ENCODE peak calls at places on chromosomes 3 and 15, in six cellular contexts. H is NCI-H82, L is EL, V is IMR-90, W is NAMALWA, C is AG04450. U is an unnamed sample.

GRCh38 chr3:142828703-142829304 is 60.1 kb downstream of the PCOLCE2 start:
- DNase-seq in V (peak), C (peak), H (peak), L (peak), W (peak), U (peak)

GRCh38 chr3:155712008-155712407 is 32.9 kb downstream of the PLCH1 start:
- DNase-seq in L (no peak), H (no peak), C (no peak), W (peak), V (no peak), U (no peak)

GRCh38 chr3:174153875-174154274 is 705.3 kb upstream of the NAALADL2 start:
- DNase-seq in W (no peak), H (no peak), V (peak), L (peak), C (no peak), U (no peak)

GRCh38 chr15:81492303-81492702 is 118.3 kb upstream of the TMC3 start:
- DNase-seq in H (no peak), L (no peak), W (no peak), V (peak), C (no peak), U (no peak)

GRCh38 chr15:83061680-83062079 is 5.4 kb downstream of the BTBD1 start:
- DNase-seq in V (peak), L (peak), C (no peak), H (peak), W (no peak), U (no peak)

GRCh38 chr3:56471771-56472170 is 3.5 kb upstream of the ERC2 start:
- DNase-seq in W (no peak), L (no peak), V (no peak), H (no peak), C (no peak), U (no peak)

GRCh38 chr15:48029656-48030055 is 91.1 kb upstream of the SLC24A5 start:
- DNase-seq in W (no peak), H (no peak), C (no peak), L (no peak), V (no peak), U (no peak)

GRCh38 chr15:40055576-40056293 is 16.8 kb upstream of the SRP14 start:
- DNase-seq in V (no peak), L (no peak), W (no peak), H (no peak), C (no peak), U (no peak)

GRCh38 chr15:32706704-32707103 is 11.1 kb upstream of the GREM1 start:
- DNase-seq in H (no peak), V (no peak), C (no peak), L (peak), W (no peak), U (no peak)

GRCh38 chr3:197339841-197340520 is 41.6 kb upstream of the DLG1 start:
- DNase-seq in V (peak), C (no peak), H (no peak), W (no peak), L (peak), U (no peak)

GRCh38 chr3:38782148-38782547 is 33.9 kb downstream of the SCN10A start:
- DNase-seq in H (peak), L (peak), V (no peak), W (peak), C (no peak), U (no peak)

GRCh38 chr15:52483712-52484111 is 45.0 kb downstream of the MYO5A start:
- DNase-seq in C (no peak), V (peak), H (peak), L (peak), W (no peak), U (no peak)

GRCh38 chr3:71031151-71031550 is 552.4 kb downstream of the FOXP1 start:
- DNase-seq in W (peak), C (no peak), L (no peak), H (no peak), V (no peak), U (no peak)

GRCh38 chr3:126487151-126487771 is 11.6 kb upstream of the ZXDC start:
- DNase-seq in V (no peak), H (no peak), L (peak), W (no peak), C (no peak), U (no peak)

GRCh38 chr3:37861540-37862051 is at the start of gene CTDSPL:
- DNase-seq in L (peak), V (peak), C (no peak), W (no peak), H (peak), U (no peak)

GRCh38 chr3:143755978-143756377 is 92.3 kb downstream of the SLC9A9 start:
- DNase-seq in H (peak), L (no peak), V (no peak), W (no peak), C (no peak), U (no peak)

GRCh38 chr3:130992344-130992743 is 34.3 kb downstream of the ASTE1 start:
- DNase-seq in H (no peak), W (no peak), V (no peak), L (no peak), C (no peak), U (no peak)

GRCh38 chr3:51371943-51372557 is 13.0 kb upstream of the MANF start:
- DNase-seq in H (peak), C (peak), W (peak), L (peak), V (peak), U (no peak)

GRCh38 chr15:28931828-28932227 is 46.1 kb downstream of the APBA2 start:
- DNase-seq in H (no peak), C (no peak), W (no peak), L (no peak), V (no peak), U (no peak)

GRCh38 chr3:191644291-191644690 is 183.3 kb downstream of the PYDC2 start:
- DNase-seq in L (no peak), W (no peak), V (no peak), H (no peak), C (no peak), U (no peak)

GRCh38 chr15:34969340-34970097 is at the start of gene AQR:
- DNase-seq in W (peak), L (peak), V (peak), C (peak), H (peak), U (peak)

GRCh38 chr3:48015451-48016182 is 599 bp downstream of the MAP4 start:
- DNase-seq in L (no peak), V (peak), H (peak), C (no peak), W (no peak), U (no peak)

GRCh38 chr3:117624424-117624823 is 914.8 kb downstream of the TUSC7 start:
- DNase-seq in C (no peak), V (no peak), H (no peak), L (no peak), W (no peak), U (no peak)

GRCh38 chr15:22262613-22263020 is 182.3 kb downstream of the OR4M2 start:
- DNase-seq in W (no peak), V (no peak), L (no peak), H (no peak), C (no peak), U (peak)

GRCh38 chr3:57673158-57673557 is 19.7 kb downstream of the DENND6A start:
- DNase-seq in H (no peak), L (no peak), V (no peak), W (peak), C (no peak), U (no peak)

GRCh38 chr3:186975726-186976125 is 45.4 kb downstream of the ST6GAL1 start:
- DNase-seq in L (no peak), V (no peak), H (no peak), W (no peak), C (no peak), U (no peak)

GRCh38 chr15:79122943-79123342 is 32.4 kb upstream of the RASGRF1 start:
- DNase-seq in C (no peak), W (no peak), V (no peak), H (no peak), L (no peak), U (no peak)

U was measured in T-helper 1 cell.